ENCODE peak calls at places on chromosome 15, in eight cellular contexts. B is stimulated activated naive B cell treated with anti-CD40 and anti-IgM and Interleukin-4, amounts not matched to agents 10 μg/mL and 1 μg/mL and 100 μg/mL, for 72 hours; S is NCI-H1105 treated with DMSO at 0.1 percent for 48 hours; L is lung; P is stromal cell of bone marrow; H is activated naive CD4-positive, alpha-beta T cell treated with Interleukin-2 at 50 U/mL for 16 hours; K is M059J; V is activated naive CD8-positive, alpha-beta T cell treated with anti-CD3 and anti-CD28 coated beads, Interleukin-2, amount 10 ng/mL, durations not matched to agents 7 days and 5 days. E is an unnamed sample.

GRCh38 chr15:58865420-58865880 is 68.0 kb downstream of the SLTM start:
- DNase-seq in P (no peak), L (no peak), V (no peak), B (no peak), K (no peak), S (no peak), H (no peak), E (no peak)

GRCh38 chr15:50068016-50068415 is 51.0 kb downstream of the ATP8B4 start:
- DNase-seq in P (no peak), V (no peak), B (no peak), S (no peak), H (no peak), K (no peak), L (no peak), E (no peak)

GRCh38 chr15:60519218-60519617 is 40.3 kb upstream of the ICE2 start:
- DNase-seq in L (no peak), K (peak; percentile 5), S (no peak), P (no peak), V (no peak), H (no peak), B (no peak), E (no peak)

GRCh38 chr15:63718590-63719035 is 115.1 kb downstream of the HERC1 start:
- DNase-seq in K (peak; percentile 67), L (no peak), V (no peak), B (no peak), H (no peak), P (peak; percentile 22), S (no peak), E (no peak)

GRCh38 chr15:40927497-40928346 is 1.4 kb upstream of the DLL4 start:
- DNase-seq in P (no peak), L (no peak), H (no peak), B (no peak), K (no peak), S (peak; percentile 29), V (peak; percentile 56), E (no peak)

GRCh38 chr15:87365221-87365620 is 891.3 kb downstream of the NTRK3 start:
- DNase-seq in L (no peak), B (no peak), H (no peak), S (no peak), K (peak; percentile 85), P (peak; percentile 63), V (no peak), E (no peak)

GRCh38 chr15:64351265-64351664 is 4.7 kb downstream of the CSNK1G1 start:
- DNase-seq in V (no peak), S (no peak), L (no peak), B (no peak), K (peak; percentile 12), P (no peak), H (no peak), E (no peak)

GRCh38 chr15:71547066-71547465 is 263.3 kb upstream of the NR2E3 start:
- DNase-seq in S (no peak), B (no peak), H (no peak), K (no peak), V (no peak), P (no peak), L (no peak), E (no peak)

GRCh38 chr15:58213587-58214360 is 75.6 kb downstream of the AQP9 start:
- DNase-seq in H (no peak), V (no peak), K (no peak), S (no peak), L (no peak), P (peak; percentile 93), B (no peak), E (no peak)

GRCh38 chr15:69916169-69916785 is 181.4 kb downstream of the TLE3 start:
- DNase-seq in B (no peak), L (no peak), S (no peak), V (no peak), H (no peak), K (no peak), P (no peak), E (no peak)

GRCh38 chr15:62709261-62709660 is 333.3 kb upstream of the TPM1 start:
- DNase-seq in V (no peak), P (no peak), K (no peak), L (no peak), S (no peak), H (no peak), B (no peak), E (no peak)

GRCh38 chr15:100734606-100735005 is 132.2 kb downstream of the ASB7 start:
- DNase-seq in K (no peak), H (no peak), P (no peak), B (no peak), V (no peak), S (peak; percentile 70), L (no peak), E (no peak)

GRCh38 chr15:70012895-70013294 is 84.8 kb downstream of the TLE3 start:
- DNase-seq in P (no peak), L (no peak), H (no peak), S (no peak), K (no peak), B (no peak), V (no peak), E (no peak)

GRCh38 chr15:28889346-28889745 is 3.6 kb downstream of the APBA2 start:
- DNase-seq in P (no peak), L (no peak), B (no peak), S (no peak), H (no peak), V (no peak), K (no peak), E (no peak)

GRCh38 chr15:69080203-69080957 is 65.9 kb downstream of the NOX5 start:
- DNase-seq in B (no peak), S (peak; percentile 32), P (no peak), H (no peak), K (peak; percentile 75), L (no peak), V (no peak), E (peak; percentile 73)

GRCh38 chr15:59866642-59867041 is 137.5 kb upstream of the FOXB1 start:
- DNase-seq in H (no peak), V (no peak), P (no peak), K (no peak), L (no peak), B (no peak), S (no peak), E (no peak)